ENCODE peak calls at places on chromosomes 7 and 10, in four cellular contexts. One of them, this sample, is unnamed.

GRCh38 chr7:17007841-17008240 is 126.1 kb upstream of the AGR3 start:
- DNase-seq in MM.1S: no peak
- DNase-seq in fibroblast of pulmonary artery: no peak
- DNase-seq in fibroblast of mammary gland: no peak
- DNase-seq in this sample: no peak

GRCh38 chr7:75650062-75650461 is 88.7 kb downstream of the HIP1 start:
- DNase-seq in MM.1S: no peak
- DNase-seq in fibroblast of pulmonary artery: no peak
- DNase-seq in fibroblast of mammary gland: no peak
- DNase-seq in this sample: no peak

GRCh38 chr7:25565949-25566348 is 337.7 kb upstream of the NPVF start:
- DNase-seq in MM.1S: peak; percentile 51
- DNase-seq in fibroblast of pulmonary artery: peak; percentile 81
- DNase-seq in fibroblast of mammary gland: peak; percentile 76
- DNase-seq in this sample: peak; percentile 69

GRCh38 chr10:96747734-96748550 is 27.6 kb upstream of the PIK3AP1 start:
- DNase-seq in MM.1S: peak; percentile 55
- DNase-seq in fibroblast of pulmonary artery: no peak
- DNase-seq in fibroblast of mammary gland: no peak
- DNase-seq in this sample: no peak

GRCh38 chr10:80429521-80429966 is 21.2 kb downstream of the PRXL2A start:
- DNase-seq in MM.1S: no peak
- DNase-seq in fibroblast of pulmonary artery: no peak
- DNase-seq in fibroblast of mammary gland: peak; percentile 29
- DNase-seq in this sample: no peak

GRCh38 chr7:108323305-108323832 is 132.9 kb downstream of the NRCAM start:
- DNase-seq in MM.1S: no peak
- DNase-seq in fibroblast of pulmonary artery: no peak
- DNase-seq in fibroblast of mammary gland: no peak
- DNase-seq in this sample: no peak

GRCh38 chr10:116671274-116671926 is 50.6 kb downstream of the PNLIPRP2 start:
- DNase-seq in MM.1S: no peak
- DNase-seq in fibroblast of pulmonary artery: peak; percentile 39
- DNase-seq in fibroblast of mammary gland: peak; percentile 43
- DNase-seq in this sample: no peak

GRCh38 chr7:50436133-50436802 is 13.9 kb downstream of the FIGNL1 start:
- DNase-seq in MM.1S: no peak
- DNase-seq in fibroblast of pulmonary artery: peak; percentile 87
- DNase-seq in fibroblast of mammary gland: peak; percentile 83
- DNase-seq in this sample: peak; percentile 75

GRCh38 chr10:92756233-92757065 is 66.7 kb downstream of the HHEX start:
- DNase-seq in MM.1S: peak; percentile 87
- DNase-seq in fibroblast of pulmonary artery: peak; percentile 31
- DNase-seq in fibroblast of mammary gland: no peak
- DNase-seq in this sample: no peak

GRCh38 chr10:34907743-34908425 is 92.8 kb upstream of the PARD3 start:
- DNase-seq in MM.1S: no peak
- DNase-seq in fibroblast of pulmonary artery: no peak
- DNase-seq in fibroblast of mammary gland: peak; percentile 64
- DNase-seq in this sample: no peak

GRCh38 chr7:156236181-156236889 is 404.2 kb upstream of the RNF32 start:
- DNase-seq in MM.1S: no peak
- DNase-seq in fibroblast of pulmonary artery: no peak
- DNase-seq in fibroblast of mammary gland: no peak
- DNase-seq in this sample: no peak

GRCh38 chr7:115868369-115868768 is 162.2 kb downstream of the TFEC start:
- DNase-seq in MM.1S: no peak
- DNase-seq in fibroblast of pulmonary artery: no peak
- DNase-seq in fibroblast of mammary gland: no peak
- DNase-seq in this sample: no peak

GRCh38 chr7:148161771-148162170 is 428.8 kb upstream of the C7orf33 start:
- DNase-seq in MM.1S: no peak
- DNase-seq in fibroblast of pulmonary artery: no peak
- DNase-seq in fibroblast of mammary gland: no peak
- DNase-seq in this sample: no peak

GRCh38 chr10:11205026-11205772 is 187.5 kb downstream of the CELF2 start:
- DNase-seq in MM.1S: no peak
- DNase-seq in fibroblast of pulmonary artery: no peak
- DNase-seq in fibroblast of mammary gland: peak; percentile 35
- DNase-seq in this sample: peak; percentile 3

GRCh38 chr10:129244757-129245156 is 222.3 kb upstream of the MGMT start:
- DNase-seq in MM.1S: no peak
- DNase-seq in fibroblast of pulmonary artery: no peak
- DNase-seq in fibroblast of mammary gland: no peak
- DNase-seq in this sample: no peak

GRCh38 chr7:73515184-73515583 is 6.9 kb downstream of the BAZ1B start:
- DNase-seq in MM.1S: no peak
- DNase-seq in fibroblast of pulmonary artery: no peak
- DNase-seq in fibroblast of mammary gland: no peak
- DNase-seq in this sample: no peak

GRCh38 chr10:70747192-70747965 is 37.8 kb downstream of the TBATA start:
- DNase-seq in MM.1S: no peak
- DNase-seq in fibroblast of pulmonary artery: no peak
- DNase-seq in fibroblast of mammary gland: no peak
- DNase-seq in this sample: no peak

GRCh38 chr7:146683439-146683838 is 566.8 kb downstream of the CNTNAP2 start:
- DNase-seq in MM.1S: no peak
- DNase-seq in fibroblast of pulmonary artery: peak; percentile 14
- DNase-seq in fibroblast of mammary gland: no peak
- DNase-seq in this sample: no peak

GRCh38 chr10:22071332-22071731 is 67.8 kb upstream of the DNAJC1 start:
- DNase-seq in MM.1S: no peak
- DNase-seq in fibroblast of pulmonary artery: no peak
- DNase-seq in fibroblast of mammary gland: no peak
- DNase-seq in this sample: no peak

GRCh38 chr7:146768941-146769340 is 652.3 kb downstream of the CNTNAP2 start:
- DNase-seq in MM.1S: no peak
- DNase-seq in fibroblast of pulmonary artery: no peak
- DNase-seq in fibroblast of mammary gland: no peak
- DNase-seq in this sample: no peak

GRCh38 chr7:123994449-123994848 is 38.4 kb downstream of the TMEM229A start:
- DNase-seq in MM.1S: no peak
- DNase-seq in fibroblast of pulmonary artery: no peak
- DNase-seq in fibroblast of mammary gland: no peak
- DNase-seq in this sample: no peak

GRCh38 chr10:44105643-44106042 is 279.3 kb downstream of the CXCL12 start:
- DNase-seq in MM.1S: no peak
- DNase-seq in fibroblast of pulmonary artery: no peak
- DNase-seq in fibroblast of mammary gland: no peak
- DNase-seq in this sample: no peak

GRCh38 chr10:51103818-51104217 is 29.5 kb downstream of the PRKG1 start:
- DNase-seq in MM.1S: no peak
- DNase-seq in fibroblast of pulmonary artery: peak; percentile 49
- DNase-seq in fibroblast of mammary gland: peak; percentile 55
- DNase-seq in this sample: no peak

GRCh38 chr10:93386496-93387369 is 95.4 kb downstream of the MYOF start:
- DNase-seq in MM.1S: peak; percentile 18
- DNase-seq in fibroblast of pulmonary artery: no peak
- DNase-seq in fibroblast of mammary gland: peak; percentile 62
- DNase-seq in this sample: peak; percentile 86

GRCh38 chr7:124754576-124755264 is 10.9 kb downstream of the GPR37 start:
- DNase-seq in MM.1S: no peak
- DNase-seq in fibroblast of pulmonary artery: no peak
- DNase-seq in fibroblast of mammary gland: no peak
- DNase-seq in this sample: no peak

GRCh38 chr10:97813311-97813710 is 36.3 kb upstream of the GOLGA7B start:
- DNase-seq in MM.1S: no peak
- DNase-seq in fibroblast of pulmonary artery: no peak
- DNase-seq in fibroblast of mammary gland: no peak
- DNase-seq in this sample: no peak

GRCh38 chr10:100522945-100523344 is 3.3 kb upstream of the SEC31B start:
- DNase-seq in MM.1S: no peak
- DNase-seq in fibroblast of pulmonary artery: no peak
- DNase-seq in fibroblast of mammary gland: no peak
- DNase-seq in this sample: no peak

GRCh38 chr10:305034-305433 is 169.8 kb downstream of the ZMYND11 start:
- DNase-seq in MM.1S: no peak
- DNase-seq in fibroblast of pulmonary artery: no peak
- DNase-seq in fibroblast of mammary gland: no peak
- DNase-seq in this sample: no peak

GRCh38 chr10:49649294-49649693 is 30.2 kb upstream of the C10orf53 start:
- DNase-seq in MM.1S: no peak
- DNase-seq in fibroblast of pulmonary artery: no peak
- DNase-seq in fibroblast of mammary gland: no peak
- DNase-seq in this sample: no peak

GRCh38 chr10:118900617-118901016 is 128.9 kb upstream of the NANOS1 start:
- DNase-seq in MM.1S: no peak
- DNase-seq in fibroblast of pulmonary artery: no peak
- DNase-seq in fibroblast of mammary gland: no peak
- DNase-seq in this sample: no peak

GRCh38 chr10:52455095-52455494 is 141.0 kb downstream of the DKK1 start:
- DNase-seq in MM.1S: peak; percentile 5
- DNase-seq in fibroblast of pulmonary artery: no peak
- DNase-seq in fibroblast of mammary gland: no peak
- DNase-seq in this sample: no peak

GRCh38 chr10:71975891-71976725 is 11.9 kb downstream of the CHST3 start:
- DNase-seq in MM.1S: no peak
- DNase-seq in fibroblast of pulmonary artery: peak; percentile 60
- DNase-seq in fibroblast of mammary gland: peak; percentile 95
- DNase-seq in this sample: peak; percentile 57

GRCh38 chr10:62231371-62231770 is 37.3 kb downstream of the RTKN2 start:
- DNase-seq in MM.1S: no peak
- DNase-seq in fibroblast of pulmonary artery: peak; percentile 91
- DNase-seq in fibroblast of mammary gland: peak; percentile 82
- DNase-seq in this sample: peak; percentile 91

GRCh38 chr7:121329460-121330052 is 756 bp downstream of the WNT16 start:
- DNase-seq in MM.1S: peak; percentile 83
- DNase-seq in fibroblast of pulmonary artery: no peak
- DNase-seq in fibroblast of mammary gland: no peak
- DNase-seq in this sample: no peak
- TF ChIP-seq CTCF in MM.1S: peak; percentile 64
- TF ChIP-seq CTCF in fibroblast of pulmonary artery: no peak
- TF ChIP-seq CTCF in fibroblast of mammary gland: peak; percentile 12
- TF ChIP-seq CTCF in this sample: no peak

GRCh38 chr7:20784311-20785210 is 2.1 kb downstream of the SP8 start:
- DNase-seq in MM.1S: no peak
- DNase-seq in fibroblast of pulmonary artery: no peak
- DNase-seq in fibroblast of mammary gland: peak; percentile 8
- DNase-seq in this sample: no peak
- H3K4me3 ChIP-seq in MM.1S: no peak overlapping the region
- H3K4me3 ChIP-seq in fibroblast of pulmonary artery: no peak overlapping the region
- H3K4me3 ChIP-seq in fibroblast of mammary gland: no peak overlapping the region
- H3K4me3 ChIP-seq in this sample: no peak overlapping the region

GRCh38 chr7:151142686-151143040 is 24.8 kb downstream of the GBX1 start:
- DNase-seq in MM.1S: no peak
- DNase-seq in fibroblast of pulmonary artery: no peak
- DNase-seq in fibroblast of mammary gland: no peak
- DNase-seq in this sample: no peak
- TF ChIP-seq CTCF in MM.1S: no peak
- TF ChIP-seq CTCF in fibroblast of pulmonary artery: no peak
- TF ChIP-seq CTCF in fibroblast of mammary gland: no peak
- TF ChIP-seq CTCF in this sample: no peak

GRCh38 chr7:46567858-46568257 is 646.8 kb upstream of the IGFBP3 start:
- DNase-seq in MM.1S: no peak
- DNase-seq in fibroblast of pulmonary artery: no peak
- DNase-seq in fibroblast of mammary gland: no peak
- DNase-seq in this sample: no peak

GRCh38 chr7:46568420-46569116 is 647.5 kb upstream of the IGFBP3 start:
- DNase-seq in MM.1S: no peak
- DNase-seq in fibroblast of pulmonary artery: no peak
- DNase-seq in fibroblast of mammary gland: no peak
- DNase-seq in this sample: no peak

GRCh38 chr7:46565712-46566111 is 644.6 kb upstream of the IGFBP3 start:
- DNase-seq in MM.1S: no peak
- DNase-seq in fibroblast of pulmonary artery: no peak
- DNase-seq in fibroblast of mammary gland: no peak
- DNase-seq in this sample: no peak

GRCh38 chr7:46565257-46565656 is 644.2 kb upstream of the IGFBP3 start:
- DNase-seq in MM.1S: no peak
- DNase-seq in fibroblast of pulmonary artery: no peak
- DNase-seq in fibroblast of mammary gland: no peak
- DNase-seq in this sample: no peak

GRCh38 chr7:46566375-46566774 is 645.3 kb upstream of the IGFBP3 start:
- DNase-seq in MM.1S: no peak
- DNase-seq in fibroblast of pulmonary artery: no peak
- DNase-seq in fibroblast of mammary gland: peak; percentile 33
- DNase-seq in this sample: peak; percentile 39
- H3K4me3 ChIP-seq in MM.1S: no peak overlapping the region
- H3K4me3 ChIP-seq in fibroblast of pulmonary artery: no peak overlapping the region
- H3K4me3 ChIP-seq in fibroblast of mammary gland: no peak overlapping the region
- H3K4me3 ChIP-seq in this sample: no peak overlapping the region

GRCh38 chr7:158655507-158655906 is 49.1 kb downstream of the NCAPG2 start:
- DNase-seq in MM.1S: no peak
- DNase-seq in fibroblast of pulmonary artery: no peak
- DNase-seq in fibroblast of mammary gland: no peak
- DNase-seq in this sample: no peak
- TF ChIP-seq CTCF in MM.1S: no peak
- TF ChIP-seq CTCF in fibroblast of pulmonary artery: no peak
- TF ChIP-seq CTCF in fibroblast of mammary gland: no peak
- TF ChIP-seq CTCF in this sample: no peak

GRCh38 chr7:44144968-44145418 is 3.9 kb upstream of the MYL7 start:
- DNase-seq in MM.1S: no peak
- DNase-seq in fibroblast of pulmonary artery: no peak
- DNase-seq in fibroblast of mammary gland: no peak
- DNase-seq in this sample: no peak
- H3K4me3 ChIP-seq in MM.1S: no peak overlapping the region
- H3K4me3 ChIP-seq in fibroblast of pulmonary artery: no peak overlapping the region
- H3K4me3 ChIP-seq in fibroblast of mammary gland: no peak overlapping the region
- H3K4me3 ChIP-seq in this sample: no peak overlapping the region

DNA sequence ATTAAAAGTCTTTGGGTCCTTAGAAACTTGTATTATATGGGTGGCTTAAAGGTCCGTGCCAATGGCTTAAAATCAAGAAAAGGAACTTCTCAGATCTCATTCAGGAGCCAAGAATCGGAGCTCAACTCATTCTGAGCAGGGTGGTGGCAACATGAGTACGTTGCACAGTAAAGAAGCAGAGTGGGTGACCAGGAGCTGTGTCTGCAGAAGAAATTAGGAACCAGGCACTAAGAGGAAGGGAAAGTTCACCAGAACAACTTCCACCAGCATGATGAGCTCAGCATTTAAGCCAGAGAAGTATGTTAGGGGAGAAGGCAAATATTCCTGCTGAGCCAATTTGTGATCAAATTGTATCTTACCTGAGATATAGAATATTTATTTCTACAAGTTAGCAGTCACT is 236.0 kb upstream of the NRP1 start:
- DNase-seq in MM.1S: no peak
- DNase-seq in fibroblast of pulmonary artery: no peak
- DNase-seq in fibroblast of mammary gland: no peak
- DNase-seq in this sample: no peak
- TF ChIP-seq CTCF in MM.1S: no peak
- TF ChIP-seq CTCF in fibroblast of pulmonary artery: no peak
- TF ChIP-seq CTCF in fibroblast of mammary gland: no peak
- TF ChIP-seq CTCF in this sample: no peak